ENCODE peak calls at places on chromosomes 12 and 14, in five cellular contexts. One of them, this sample, is unnamed.

GRCh38 chr12:121214855-121215745 is 5.2 kb downstream of the P2RX4 start:
- DNase-seq in KG1: no peak
- DNase-seq in NCI-H1105 treated with DMSO at 0.1 percent for 48 hours: no peak
- DNase-seq in H4: peak
- DNase-seq in NCI-H510A treated with DMSO at 0.1 percent for 48 hours: no peak
- DNase-seq in this sample: no peak

GRCh38 chr12:132711169-132711843 is 664 bp downstream of the PGAM5 start:
- DNase-seq in KG1: no peak
- DNase-seq in NCI-H1105 treated with DMSO at 0.1 percent for 48 hours: peak
- DNase-seq in H4: no peak
- DNase-seq in NCI-H510A treated with DMSO at 0.1 percent for 48 hours: no peak
- DNase-seq in this sample: peak

GRCh38 chr14:70995671-70996070 is 88.4 kb downstream of the PCNX1 start:
- DNase-seq in KG1: no peak
- DNase-seq in NCI-H1105 treated with DMSO at 0.1 percent for 48 hours: no peak
- DNase-seq in H4: no peak
- DNase-seq in NCI-H510A treated with DMSO at 0.1 percent for 48 hours: no peak
- DNase-seq in this sample: no peak

GRCh38 chr14:34348592-34348991 is 113.4 kb downstream of the SPTSSA start:
- DNase-seq in KG1: no peak
- DNase-seq in NCI-H1105 treated with DMSO at 0.1 percent for 48 hours: no peak
- DNase-seq in H4: no peak
- DNase-seq in NCI-H510A treated with DMSO at 0.1 percent for 48 hours: no peak
- DNase-seq in this sample: peak

GRCh38 chr14:104747876-104748275 is 5.1 kb upstream of the SIVA1 start:
- DNase-seq in KG1: no peak
- DNase-seq in NCI-H1105 treated with DMSO at 0.1 percent for 48 hours: peak
- DNase-seq in H4: no peak
- DNase-seq in NCI-H510A treated with DMSO at 0.1 percent for 48 hours: no peak
- DNase-seq in this sample: no peak

GRCh38 chr12:47905313-47905730 is 528 bp upstream of the VDR start:
- DNase-seq in KG1: no peak
- DNase-seq in NCI-H1105 treated with DMSO at 0.1 percent for 48 hours: peak
- DNase-seq in H4: no peak
- DNase-seq in NCI-H510A treated with DMSO at 0.1 percent for 48 hours: peak
- DNase-seq in this sample: no peak

GRCh38 chr12:132717011-132717410 is 6.4 kb downstream of the PGAM5 start:
- DNase-seq in KG1: no peak
- DNase-seq in NCI-H1105 treated with DMSO at 0.1 percent for 48 hours: no peak
- DNase-seq in H4: no peak
- DNase-seq in NCI-H510A treated with DMSO at 0.1 percent for 48 hours: no peak
- DNase-seq in this sample: no peak

GRCh38 chr14:105070760-105071137 is 5.5 kb upstream of the GPR132 start:
- DNase-seq in KG1: no peak
- DNase-seq in NCI-H1105 treated with DMSO at 0.1 percent for 48 hours: no peak
- DNase-seq in H4: no peak
- DNase-seq in NCI-H510A treated with DMSO at 0.1 percent for 48 hours: no peak
- DNase-seq in this sample: no peak

GRCh38 chr12:131082795-131083194 is 129.1 kb downstream of the ADGRD1 start:
- DNase-seq in KG1: no peak
- DNase-seq in NCI-H1105 treated with DMSO at 0.1 percent for 48 hours: no peak
- DNase-seq in H4: no peak
- DNase-seq in NCI-H510A treated with DMSO at 0.1 percent for 48 hours: no peak
- DNase-seq in this sample: no peak

GRCh38 chr12:131385313-131386166 is 325.4 kb upstream of the SFSWAP start:
- DNase-seq in KG1: no peak
- DNase-seq in NCI-H1105 treated with DMSO at 0.1 percent for 48 hours: no peak
- DNase-seq in H4: no peak
- DNase-seq in NCI-H510A treated with DMSO at 0.1 percent for 48 hours: no peak
- DNase-seq in this sample: no peak

GRCh38 chr12:75508159-75508558 is 3.2 kb downstream of the KRR1 start:
- DNase-seq in KG1: no peak
- DNase-seq in NCI-H1105 treated with DMSO at 0.1 percent for 48 hours: no peak
- DNase-seq in H4: no peak
- DNase-seq in NCI-H510A treated with DMSO at 0.1 percent for 48 hours: no peak
- DNase-seq in this sample: no peak

GRCh38 chr12:4027412-4027811 is 154.2 kb upstream of the PARP11 start:
- DNase-seq in KG1: no peak
- DNase-seq in NCI-H1105 treated with DMSO at 0.1 percent for 48 hours: no peak
- DNase-seq in H4: peak
- DNase-seq in NCI-H510A treated with DMSO at 0.1 percent for 48 hours: no peak
- DNase-seq in this sample: no peak

GRCh38 chr14:64673748-64674147 is 30.5 kb upstream of the PLEKHG3 start:
- DNase-seq in KG1: peak
- DNase-seq in NCI-H1105 treated with DMSO at 0.1 percent for 48 hours: no peak
- DNase-seq in H4: peak
- DNase-seq in NCI-H510A treated with DMSO at 0.1 percent for 48 hours: no peak
- DNase-seq in this sample: peak

GRCh38 chr12:55965240-55965639 is 602 bp downstream of the PMEL start:
- DNase-seq in KG1: no peak
- DNase-seq in NCI-H1105 treated with DMSO at 0.1 percent for 48 hours: no peak
- DNase-seq in H4: no peak
- DNase-seq in NCI-H510A treated with DMSO at 0.1 percent for 48 hours: no peak
- DNase-seq in this sample: no peak

GRCh38 chr12:57005980-57006808 is at the start of gene ZBTB39:
- DNase-seq in KG1: peak
- DNase-seq in NCI-H1105 treated with DMSO at 0.1 percent for 48 hours: peak
- DNase-seq in H4: no peak
- DNase-seq in NCI-H510A treated with DMSO at 0.1 percent for 48 hours: peak
- DNase-seq in this sample: peak

GRCh38 chr12:45416161-45416560 is 200.3 kb downstream of the ANO6 start:
- DNase-seq in KG1: no peak
- DNase-seq in NCI-H1105 treated with DMSO at 0.1 percent for 48 hours: no peak
- DNase-seq in H4: no peak
- DNase-seq in NCI-H510A treated with DMSO at 0.1 percent for 48 hours: no peak
- DNase-seq in this sample: no peak

GRCh38 chr14:92135269-92135668 is 13.5 kb downstream of the CPSF2 start:
- DNase-seq in KG1: no peak
- DNase-seq in NCI-H1105 treated with DMSO at 0.1 percent for 48 hours: peak
- DNase-seq in H4: peak
- DNase-seq in NCI-H510A treated with DMSO at 0.1 percent for 48 hours: peak
- DNase-seq in this sample: peak

GRCh38 chr12:95337176-95337575 is 119.6 kb downstream of the VEZT start:
- DNase-seq in KG1: no peak
- DNase-seq in NCI-H1105 treated with DMSO at 0.1 percent for 48 hours: no peak
- DNase-seq in H4: no peak
- DNase-seq in NCI-H510A treated with DMSO at 0.1 percent for 48 hours: no peak
- DNase-seq in this sample: no peak

GRCh38 chr12:4763549-4763948 is 43.3 kb downstream of the GALNT8 start:
- DNase-seq in KG1: no peak
- DNase-seq in NCI-H1105 treated with DMSO at 0.1 percent for 48 hours: peak
- DNase-seq in H4: peak
- DNase-seq in NCI-H510A treated with DMSO at 0.1 percent for 48 hours: no peak
- DNase-seq in this sample: no peak

GRCh38 chr12:75437564-75437963 is 43.0 kb upstream of the GLIPR1 start:
- DNase-seq in KG1: no peak
- DNase-seq in NCI-H1105 treated with DMSO at 0.1 percent for 48 hours: no peak
- DNase-seq in H4: no peak
- DNase-seq in NCI-H510A treated with DMSO at 0.1 percent for 48 hours: no peak
- DNase-seq in this sample: peak

GRCh38 chr12:70609739-70610491 is 27.3 kb downstream of the PTPRB start:
- DNase-seq in KG1: no peak
- DNase-seq in NCI-H1105 treated with DMSO at 0.1 percent for 48 hours: peak
- DNase-seq in H4: no peak
- DNase-seq in NCI-H510A treated with DMSO at 0.1 percent for 48 hours: peak
- DNase-seq in this sample: peak

GRCh38 chr12:120928864-120929652 is 24.9 kb upstream of the SPPL3 start:
- DNase-seq in KG1: no peak
- DNase-seq in NCI-H1105 treated with DMSO at 0.1 percent for 48 hours: no peak
- DNase-seq in H4: no peak
- DNase-seq in NCI-H510A treated with DMSO at 0.1 percent for 48 hours: peak
- DNase-seq in this sample: no peak

GRCh38 chr12:130198663-130199060 is 36.4 kb downstream of the FZD10 start:
- DNase-seq in KG1: no peak
- DNase-seq in NCI-H1105 treated with DMSO at 0.1 percent for 48 hours: no peak
- DNase-seq in H4: no peak
- DNase-seq in NCI-H510A treated with DMSO at 0.1 percent for 48 hours: no peak
- DNase-seq in this sample: no peak

GRCh38 chr14:99320105-99320572 is 48.1 kb upstream of the BCL11B start:
- DNase-seq in KG1: peak
- DNase-seq in NCI-H1105 treated with DMSO at 0.1 percent for 48 hours: peak
- DNase-seq in H4: peak
- DNase-seq in NCI-H510A treated with DMSO at 0.1 percent for 48 hours: peak
- DNase-seq in this sample: peak

GRCh38 chr14:51573607-51574006 is 78.1 kb upstream of the FRMD6 start:
- DNase-seq in KG1: no peak
- DNase-seq in NCI-H1105 treated with DMSO at 0.1 percent for 48 hours: no peak
- DNase-seq in H4: no peak
- DNase-seq in NCI-H510A treated with DMSO at 0.1 percent for 48 hours: no peak
- DNase-seq in this sample: no peak

GRCh38 chr14:52700701-52701172 is 5.4 kb upstream of the ERO1A start:
- DNase-seq in KG1: no peak
- DNase-seq in NCI-H1105 treated with DMSO at 0.1 percent for 48 hours: no peak
- DNase-seq in H4: no peak
- DNase-seq in NCI-H510A treated with DMSO at 0.1 percent for 48 hours: no peak
- DNase-seq in this sample: no peak

GRCh38 chr12:92408072-92408900 is 262.6 kb upstream of the BTG1 start:
- DNase-seq in KG1: no peak
- DNase-seq in NCI-H1105 treated with DMSO at 0.1 percent for 48 hours: peak
- DNase-seq in H4: peak
- DNase-seq in NCI-H510A treated with DMSO at 0.1 percent for 48 hours: peak
- DNase-seq in this sample: peak

GRCh38 chr12:47773858-47774580 is 981 bp downstream of the SLC48A1 start:
- DNase-seq in KG1: no peak
- DNase-seq in NCI-H1105 treated with DMSO at 0.1 percent for 48 hours: no peak
- DNase-seq in H4: no peak
- DNase-seq in NCI-H510A treated with DMSO at 0.1 percent for 48 hours: no peak
- DNase-seq in this sample: no peak

GRCh38 chr12:116076399-116076798 is 201.1 kb downstream of the MED13L start:
- DNase-seq in KG1: no peak
- DNase-seq in NCI-H1105 treated with DMSO at 0.1 percent for 48 hours: no peak
- DNase-seq in H4: no peak
- DNase-seq in NCI-H510A treated with DMSO at 0.1 percent for 48 hours: no peak
- DNase-seq in this sample: no peak

GRCh38 chr14:79510659-79511058 is 700.6 kb downstream of the DIO2 start:
- DNase-seq in KG1: no peak
- DNase-seq in NCI-H1105 treated with DMSO at 0.1 percent for 48 hours: no peak
- DNase-seq in H4: no peak
- DNase-seq in NCI-H510A treated with DMSO at 0.1 percent for 48 hours: no peak
- DNase-seq in this sample: no peak

GRCh38 chr12:80269953-80270552 is 170.7 kb downstream of the OTOGL start:
- DNase-seq in KG1: peak
- DNase-seq in NCI-H1105 treated with DMSO at 0.1 percent for 48 hours: peak
- DNase-seq in H4: peak
- DNase-seq in NCI-H510A treated with DMSO at 0.1 percent for 48 hours: peak
- DNase-seq in this sample: peak

GRCh38 chr12:56518570-56518969 is 3.0 kb upstream of the RBMS2 start:
- DNase-seq in KG1: no peak
- DNase-seq in NCI-H1105 treated with DMSO at 0.1 percent for 48 hours: no peak
- DNase-seq in H4: no peak
- DNase-seq in NCI-H510A treated with DMSO at 0.1 percent for 48 hours: no peak
- DNase-seq in this sample: no peak

GRCh38 chr14:73227812-73228781 is 9.2 kb upstream of the PAPLN start:
- DNase-seq in KG1: no peak
- DNase-seq in NCI-H1105 treated with DMSO at 0.1 percent for 48 hours: no peak
- DNase-seq in H4: peak
- DNase-seq in NCI-H510A treated with DMSO at 0.1 percent for 48 hours: no peak
- DNase-seq in this sample: no peak

GRCh38 chr14:71582705-71583104 is 349.5 kb upstream of the RGS6 start:
- DNase-seq in KG1: no peak
- DNase-seq in NCI-H1105 treated with DMSO at 0.1 percent for 48 hours: no peak
- DNase-seq in H4: no peak
- DNase-seq in NCI-H510A treated with DMSO at 0.1 percent for 48 hours: no peak
- DNase-seq in this sample: no peak

GRCh38 chr12:114673169-114673833 is 10.7 kb downstream of the TBX3 start:
- DNase-seq in KG1: no peak
- DNase-seq in NCI-H1105 treated with DMSO at 0.1 percent for 48 hours: no peak
- DNase-seq in H4: peak
- DNase-seq in NCI-H510A treated with DMSO at 0.1 percent for 48 hours: no peak
- DNase-seq in this sample: no peak